ENCODE peak calls at places on chromosomes 5 and 9, in six cellular contexts. V is GM23248, M is upper lobe of right lung, A is spleen, C is WERI-Rb-1, S is cardiac muscle cell. W is an unnamed sample.

GRCh38 chr9:129489838-129490582 is 130.9 kb downstream of the C9orf50 start:
- DNase-seq in V (peak), M (no peak), A (peak), C (peak), S (no peak), W (no peak)

GRCh38 chr5:153400931-153401330 is 89.5 kb upstream of the GRIA1 start:
- DNase-seq in V (peak), M (no peak), A (no peak), C (no peak), S (no peak), W (no peak)

GRCh38 chr9:77449177-77450092 is 198.7 kb downstream of the GNA14 start:
- DNase-seq in V (peak), M (no peak), A (no peak), C (no peak), S (no peak), W (no peak)

GRCh38 chr5:6843335-6843734 is 130.1 kb downstream of the TENT4A start:
- DNase-seq in V (no peak), M (no peak), A (no peak), C (no peak), S (no peak), W (no peak)

GRCh38 chr9:111056554-111056953 is 18.3 kb upstream of the LPAR1 start:
- DNase-seq in V (peak), M (no peak), A (no peak), C (no peak), S (no peak), W (no peak)

GRCh38 chr5:56950626-56951130 is 1.2 kb downstream of the MIER3 start:
- DNase-seq in V (peak), M (peak), A (peak), C (no peak), S (peak), W (no peak)

GRCh38 chr9:113131689-113132151 is 19.1 kb upstream of the SLC31A2 start:
- DNase-seq in V (peak), M (no peak), A (no peak), C (no peak), S (peak), W (no peak)

GRCh38 chr9:93268551-93269314 is 84.8 kb downstream of the WNK2 start:
- DNase-seq in V (no peak), M (peak), A (peak), C (no peak), S (no peak), W (peak)

GRCh38 chr9:80066931-80067330 is 495.2 kb downstream of the TLE4 start:
- DNase-seq in V (no peak), M (no peak), A (no peak), C (peak), S (peak), W (no peak)

GRCh38 chr5:179142434-179143198 is 82.4 kb downstream of the ZNF354C start:
- DNase-seq in V (peak), M (no peak), A (no peak), C (no peak), S (no peak), W (no peak)

GRCh38 chr5:9841516-9841915 is 211.4 kb upstream of the TAS2R1 start:
- DNase-seq in V (no peak), M (no peak), A (no peak), C (no peak), S (no peak), W (no peak)

GRCh38 chr5:35319231-35320002 is 89.1 kb upstream of the PRLR start:
- DNase-seq in V (peak), M (no peak), A (no peak), C (no peak), S (no peak), W (no peak)

GRCh38 chr5:39137391-39138181 is 63.4 kb upstream of the RICTOR start:
- DNase-seq in V (peak), M (no peak), A (no peak), C (no peak), S (peak), W (no peak)

GRCh38 chr9:75950983-75951382 is 60.5 kb downstream of the PCSK5 start:
- DNase-seq in V (no peak), M (no peak), A (no peak), C (no peak), S (no peak), W (no peak)

GRCh38 chr5:91235194-91235793 is 147.8 kb downstream of the ARRDC3 start:
- DNase-seq in V (no peak), M (no peak), A (no peak), C (no peak), S (no peak), W (no peak)

GRCh38 chr5:15105799-15106393 is 234.3 kb upstream of the ANKH start:
- DNase-seq in V (peak), M (no peak), A (no peak), C (peak), S (peak), W (no peak)

GRCh38 chr5:142826741-142827492 is 56.7 kb downstream of the ARHGAP26 start:
- DNase-seq in V (peak), M (no peak), A (no peak), C (no peak), S (no peak), W (no peak)

GRCh38 chr5:123371575-123372179 is 51.5 kb downstream of the CEP120 start:
- DNase-seq in V (peak), M (peak), A (peak), C (peak), S (peak), W (no peak)

GRCh38 chr5:147290261-147290660 is 55.4 kb downstream of the STK32A start:
- DNase-seq in V (no peak), M (peak), A (no peak), C (no peak), S (no peak), W (no peak)

GRCh38 chr9:33044677-33045282 is 19.7 kb downstream of the DNAJA1 start:
- DNase-seq in V (no peak), M (no peak), A (no peak), C (peak), S (peak), W (no peak)

GRCh38 chr5:58459276-58459859 is 518 bp downstream of the PLK2 start:
- DNase-seq in V (peak), M (no peak), A (no peak), C (no peak), S (peak), W (no peak)

GRCh38 chr9:122125158-122125890 is 32.2 kb upstream of the TTLL11 start:
- DNase-seq in V (peak), M (peak), A (peak), C (peak), S (peak), W (no peak)

GRCh38 chr9:34490360-34490759 is 31.8 kb downstream of the DNAI1 start:
- DNase-seq in V (no peak), M (no peak), A (peak), C (peak), S (no peak), W (no peak)

GRCh38 chr9:138049085-138049778 is 171.7 kb downstream of the CACNA1B start:
- DNase-seq in V (no peak), M (peak), A (peak), C (no peak), S (no peak), W (peak)

GRCh38 chr9:95736370-95736769 is 139.1 kb upstream of the ERCC6L2 start:
- DNase-seq in V (peak), M (no peak), A (no peak), C (peak), S (no peak), W (no peak)

GRCh38 chr9:103287361-103287760 is 292.2 kb downstream of the CYLC2 start:
- DNase-seq in V (no peak), M (no peak), A (no peak), C (no peak), S (no peak), W (no peak)

GRCh38 chr9:95413793-95414192 is 96.3 kb upstream of the FANCC start:
- DNase-seq in V (no peak), M (no peak), A (no peak), C (no peak), S (no peak), W (no peak)

GRCh38 chr9:107471562-107471961 is 18.0 kb downstream of the KLF4 start:
- DNase-seq in V (no peak), M (no peak), A (no peak), C (no peak), S (no peak), W (no peak)

GRCh38 chr5:141330299-141331080 is at the start of gene PCDHGA1:
- DNase-seq in V (peak), M (no peak), A (no peak), C (peak), S (no peak), W (no peak)

GRCh38 chr5:142960309-142960696 is 190.1 kb downstream of the ARHGAP26 start:
- DNase-seq in V (peak), M (no peak), A (no peak), C (no peak), S (no peak), W (no peak)

GRCh38 chr5:1723957-1724821 is 75.4 kb downstream of the MRPL36 start:
- DNase-seq in V (no peak), M (peak), A (no peak), C (no peak), S (no peak), W (no peak)

GRCh38 chr5:126373621-126374416 is 49.4 kb upstream of the GRAMD2B start:
- DNase-seq in V (peak), M (no peak), A (no peak), C (no peak), S (no peak), W (no peak)

GRCh38 chr9:101119206-101119819 is 90.8 kb downstream of the PLPPR1 start:
- DNase-seq in V (peak), M (peak), A (no peak), C (peak), S (peak), W (no peak)

GRCh38 chr9:91560301-91560700 is 136.7 kb upstream of the NFIL3 start:
- DNase-seq in V (peak), M (no peak), A (no peak), C (no peak), S (no peak), W (peak)

GRCh38 chr9:107336718-107337360 is 53.8 kb downstream of the RAD23B start:
- DNase-seq in V (peak), M (no peak), A (no peak), C (no peak), S (no peak), W (no peak)

GRCh38 chr5:116844015-116844414 is 269.4 kb upstream of the SEMA6A start:
- DNase-seq in V (no peak), M (no peak), A (no peak), C (no peak), S (no peak), W (no peak)

GRCh38 chr9:127539259-127539981 is 72.7 kb upstream of the STXBP1 start:
- DNase-seq in V (peak), M (no peak), A (no peak), C (no peak), S (no peak), W (no peak)

GRCh38 chr5:127840198-127840524 is 137.0 kb downstream of the CCDC192 start:
- DNase-seq in V (no peak), M (no peak), A (no peak), C (no peak), S (no peak), W (no peak)

GRCh38 chr5:92911293-92911692 is 669.7 kb downstream of the NR2F1-AS1 start:
- DNase-seq in V (no peak), M (no peak), A (no peak), C (no peak), S (no peak), W (no peak)

GRCh38 chr5:109141499-109142200 is 268.1 kb downstream of the PJA2 start:
- DNase-seq in V (peak), M (no peak), A (no peak), C (peak), S (no peak), W (no peak)

GRCh38 chr5:67537439-67538342 is 341.1 kb upstream of the CD180 start:
- DNase-seq in V (peak), M (no peak), A (no peak), C (no peak), S (peak), W (no peak)
- H3K4me3 ChIP-seq in V (peak), M (peak), A (peak), C (no peak), S (no peak), W (peak)

GRCh38 chr5:168244838-168245555 is 46.4 kb upstream of the WWC1 start:
- DNase-seq in V (peak), M (no peak), A (no peak), C (no peak), S (no peak), W (no peak)

GRCh38 chr5:168234133-168234532 is 57.3 kb upstream of the WWC1 start:
- DNase-seq in V (peak), M (no peak), A (no peak), C (no peak), S (no peak), W (no peak)

GRCh38 chr5:168238422-168238821 is 53.0 kb upstream of the WWC1 start:
- DNase-seq in V (no peak), M (no peak), A (no peak), C (no peak), S (no peak), W (no peak)

GRCh38 chr5:168239325-168239724 is 52.1 kb upstream of the WWC1 start:
- DNase-seq in V (no peak), M (no peak), A (no peak), C (no peak), S (no peak), W (no peak)
- H3K27ac ChIP-seq in V (no peak), M (no peak), A (no peak), C (no peak), S (no peak), W (no peak)

GRCh38 chr5:145969714-145970092 is 33.3 kb downstream of the SH3RF2 start:
- DNase-seq in V (no peak), M (no peak), A (no peak), C (no peak), S (no peak), W (no peak)
- H3K4me3 ChIP-seq in V (no peak), M (no peak), A (no peak), C (no peak), S (no peak), W (no peak)

DNA sequence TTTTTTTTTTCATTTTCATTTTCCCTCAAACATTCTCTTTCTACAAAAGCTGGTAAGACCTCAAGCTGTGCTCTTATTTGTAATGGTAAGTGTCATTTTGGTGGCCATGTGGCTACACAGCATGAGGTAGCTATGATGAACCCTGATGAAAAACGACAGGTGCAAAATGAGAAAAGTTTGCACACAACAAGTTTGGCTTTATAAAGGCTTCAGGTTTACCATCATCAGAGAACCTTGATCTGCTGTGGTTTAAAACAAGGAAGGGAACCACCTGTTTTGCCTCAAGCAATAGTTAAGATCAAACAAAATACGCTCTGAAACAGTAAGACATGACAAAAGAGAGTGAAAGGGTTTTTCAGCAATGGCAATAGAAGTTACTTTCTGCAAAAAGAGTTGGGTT is 1124.6 kb upstream of the ACO1 start:
- DNase-seq in V (no peak), M (no peak), A (no peak), C (no peak), S (no peak), W (no peak)
- H3K27ac ChIP-seq in V (no peak), M (no peak), A (no peak), C (no peak), S (no peak), W (no peak)

DNA sequence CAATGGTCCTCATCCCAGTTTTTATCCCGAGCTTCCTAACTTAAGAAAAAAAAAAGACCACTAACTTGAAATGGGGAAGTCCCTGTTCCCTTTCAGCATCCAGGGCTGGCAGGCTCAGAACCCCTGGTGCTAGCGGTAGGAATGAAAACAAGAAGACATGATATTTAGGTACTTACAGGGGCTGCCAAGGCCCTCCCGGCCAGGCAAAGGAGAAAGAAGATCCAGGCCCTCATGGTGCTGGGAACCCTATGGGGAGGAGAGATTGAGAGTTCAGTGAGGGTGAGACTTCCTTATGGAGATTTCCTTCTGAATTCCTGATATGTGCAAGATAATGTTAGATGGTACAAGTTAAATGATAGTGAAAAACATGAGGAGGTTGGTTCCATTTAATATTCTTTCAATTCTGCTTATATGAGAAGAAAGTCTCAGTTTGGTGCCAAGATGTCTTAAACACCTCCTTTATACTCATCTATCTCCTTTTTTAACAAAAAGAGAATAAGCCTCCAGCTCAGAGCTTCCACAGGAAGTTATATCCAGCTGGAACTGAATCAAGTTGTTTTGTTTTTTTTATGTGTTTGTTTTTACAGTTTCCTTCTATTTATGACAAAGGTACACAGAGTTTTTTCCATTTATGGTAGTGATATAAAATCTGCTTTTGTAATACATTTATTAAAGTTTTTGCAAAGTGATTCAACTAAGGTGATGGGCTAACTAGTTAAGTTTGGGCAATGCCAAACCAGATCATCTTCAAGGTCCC is 10.6 kb downstream of the SPARC start:
- DNase-seq in V (peak), M (no peak), A (no peak), C (no peak), S (no peak), W (no peak)
- H3K4me3 ChIP-seq in V (peak), M (no peak), A (no peak), C (no peak), S (no peak), W (no peak)

GRCh38 chr9:5698004-5698403 is 69.1 kb downstream of the RIC1 start:
- DNase-seq in V (no peak), M (no peak), A (no peak), C (no peak), S (no peak), W (no peak)
- H3K27ac ChIP-seq in V (no peak), M (no peak), A (no peak), C (no peak), S (no peak), W (no peak)

DNA sequence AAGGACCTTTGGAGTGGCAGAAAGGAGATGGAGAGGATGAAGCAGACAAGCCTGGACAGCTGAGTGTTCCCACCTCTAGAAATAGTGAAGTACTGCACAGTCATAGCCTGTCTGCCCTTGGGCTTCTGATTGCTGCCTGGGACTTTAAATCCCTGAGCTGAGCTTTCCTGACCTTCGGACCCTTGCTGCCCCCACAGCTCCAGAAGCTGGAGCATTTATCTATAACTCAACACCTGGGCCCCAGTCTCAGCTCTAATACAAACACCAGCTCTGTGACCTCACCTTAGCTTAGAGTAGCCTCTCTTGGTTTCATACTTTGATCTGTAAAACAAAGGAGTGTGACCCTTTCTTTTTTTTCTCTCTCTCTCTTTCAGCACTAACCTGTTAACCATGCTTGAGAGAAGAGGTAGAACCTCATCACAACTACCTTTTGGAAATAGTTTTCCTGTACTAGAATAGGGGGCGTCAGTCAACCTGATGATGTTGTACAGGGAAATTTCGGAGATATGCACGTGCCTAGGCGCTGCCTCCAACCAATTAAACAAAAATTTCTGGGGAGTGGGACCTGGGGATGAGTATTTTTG is 25.4 kb upstream of the ELL2 start:
- DNase-seq in V (no peak), M (no peak), A (no peak), C (no peak), S (peak), W (no peak)
- H3K4me3 ChIP-seq in V (no peak), M (no peak), A (no peak), C (no peak), S (no peak), W (no peak)

DNA sequence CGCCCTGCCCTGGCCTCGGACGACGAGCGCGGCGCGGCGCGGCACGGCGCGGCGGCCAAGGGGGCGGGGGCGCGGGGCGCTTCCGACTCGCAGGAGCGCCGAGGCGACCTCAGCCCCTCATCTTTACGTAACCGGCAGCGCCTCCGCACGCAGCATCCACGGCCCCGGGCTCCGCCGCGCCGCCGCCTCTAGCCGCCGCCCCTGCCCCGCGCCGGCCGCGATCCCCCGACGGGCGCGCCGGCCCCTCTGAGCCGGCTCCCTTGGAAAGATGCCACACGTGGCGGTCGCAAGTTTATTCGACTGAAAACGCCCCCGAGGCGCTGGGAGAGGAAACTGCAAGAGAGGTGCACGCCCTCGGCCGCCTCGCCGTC is 1.0 kb downstream of the KLF9 start:
- DNase-seq in V (peak), M (no peak), A (no peak), C (peak), S (peak), W (no peak)
- H3K27ac ChIP-seq in V (peak), M (peak), A (peak), C (no peak), S (no peak), W (peak)

W was measured in esophagus muscularis mucosa.